ENCODE peak calls at places on chromosomes 3 and 15, in ten cellular contexts. O, Z, S, P, Q, Y, C, D, K and J are unnamed samples.

GRCh38 chr3:195583831-195584542 is at the start of gene APOD:
- DNase-seq in O (no peak), Q (no peak), D (no peak), C (peak), K (peak), Y (no peak), S (no peak), Z (no peak), P (peak), J (peak)

GRCh38 chr3:127915115-127915936 is at the start of gene KBTBD12:
- DNase-seq in S (peak), D (no peak), Y (no peak), O (no peak), Q (no peak), Z (no peak), K (no peak), P (peak), C (peak), J (no peak)

GRCh38 chr15:100732359-100733055 is 130.1 kb downstream of the ASB7 start:
- DNase-seq in O (no peak), Q (no peak), Z (no peak), C (no peak), D (no peak), P (no peak), K (no peak), S (no peak), Y (peak), J (peak)

GRCh38 chr3:58588030-58588614 is 10.9 kb upstream of the FAM107A start:
- DNase-seq in Q (no peak), Z (no peak), S (no peak), C (no peak), P (no peak), O (no peak), Y (peak), K (peak), D (peak), J (peak)

GRCh38 chr15:85276921-85277320 is 103.5 kb upstream of the AKAP13 start:
- DNase-seq in S (no peak), P (no peak), C (no peak), Q (no peak), D (no peak), O (no peak), K (no peak), Y (no peak), Z (no peak), J (no peak)

GRCh38 chr15:64864080-64864479 is 22.4 kb downstream of the PLEKHO2 start:
- DNase-seq in K (no peak), O (no peak), P (peak), D (no peak), S (no peak), C (no peak), Y (no peak), Q (no peak), Z (no peak), J (no peak)

GRCh38 chr3:89613241-89613640 is 505.8 kb downstream of the EPHA3 start:
- DNase-seq in Q (no peak), Y (no peak), K (no peak), Z (no peak), C (no peak), O (no peak), D (no peak), P (no peak), S (no peak), J (no peak)

GRCh38 chr15:38254065-38254883 is 1.6 kb downstream of the SPRED1 start:
- DNase-seq in P (peak), Y (peak), K (peak), Q (peak), S (no peak), C (peak), D (peak), O (no peak), Z (no peak), J (peak)

GRCh38 chr3:175301741-175302140 is 442.6 kb downstream of the NAALADL2 start:
- DNase-seq in P (no peak), Z (no peak), Y (no peak), D (no peak), K (no peak), S (no peak), Q (no peak), C (no peak), O (no peak), J (no peak)

GRCh38 chr15:20106026-20106425 is 435.6 kb downstream of the GOLGA6L6 start:
- DNase-seq in K (no peak), D (no peak), Z (no peak), S (no peak), C (no peak), Q (no peak), Y (no peak), P (peak), O (no peak), J (no peak)

GRCh38 chr15:101187820-101188516 is 63.9 kb downstream of the CHSY1 start:
- DNase-seq in S (no peak), P (no peak), Z (no peak), O (no peak), D (peak), Y (peak), C (no peak), K (peak), Q (no peak), J (peak)

GRCh38 chr3:13015286-13016082 is 57.7 kb downstream of the IQSEC1 start:
- DNase-seq in Q (no peak), K (no peak), O (no peak), P (peak), D (peak), S (peak), C (no peak), Z (no peak), Y (no peak), J (no peak)

GRCh38 chr15:44775923-44776322 is 39.6 kb downstream of the TRIM69 start:
- DNase-seq in K (peak), O (no peak), Q (peak), P (no peak), S (peak), Z (no peak), C (peak), D (peak), Y (no peak), J (no peak)